ENCODE peak calls at places on chromosomes 6 and 20, in five cellular contexts. U is Peyer's patch; N is activated CD8-positive, alpha-beta memory T cell treated with anti-CD3 and anti-CD28 coated beads, Interleukin-2, amount 50 U/mL, for 4 hours; I is ovary; B is HEK293T. T is an unnamed sample.

GRCh38 chr20:21505810-21506530 is 7.9 kb downstream of the NKX2-2 start:
- DNase-seq in B (peak), I (no peak), N (peak), U (no peak), T (peak)

GRCh38 chr6:165624871-165625639 is 38.0 kb downstream of the PDE10A start:
- DNase-seq in U (no peak), B (no peak), I (no peak), N (no peak), T (no peak)

GRCh38 chr20:19056909-19057308 is 155.5 kb upstream of the SLC24A3 start:
- DNase-seq in B (no peak), U (no peak), I (no peak), N (no peak), T (no peak)

GRCh38 chr6:46505693-46506512 is 14.7 kb upstream of the RCAN2 start:
- DNase-seq in N (no peak), U (no peak), I (no peak), B (no peak), T (no peak)

GRCh38 chr6:91155129-91155528 is 568.3 kb upstream of the MAP3K7 start:
- DNase-seq in I (no peak), U (no peak), B (no peak), N (no peak), T (no peak)

GRCh38 chr20:23655551-23656211 is 17.9 kb upstream of the CST3 start:
- DNase-seq in I (no peak), U (no peak), N (no peak), B (no peak), T (peak)

GRCh38 chr6:122726649-122727048 is 52.9 kb upstream of the FABP7 start:
- DNase-seq in I (no peak), U (no peak), B (peak), N (no peak), T (no peak)

GRCh38 chr6:11130605-11131004 is 19.1 kb upstream of the ERVFRD-1 start:
- DNase-seq in B (no peak), I (no peak), U (no peak), N (no peak), T (no peak)

GRCh38 chr20:20407891-20408805 is 40.2 kb downstream of the INSM1 start:
- DNase-seq in N (no peak), B (peak), U (no peak), I (no peak), T (no peak)

GRCh38 chr6:165110871-165111270 is 198.5 kb downstream of the C6orf118 start:
- DNase-seq in B (no peak), U (no peak), I (no peak), N (no peak), T (no peak)

GRCh38 chr20:57594092-57594911 is 25.9 kb downstream of the ZBP1 start:
- DNase-seq in I (peak), N (peak), B (peak), U (peak), T (peak)

GRCh38 chr20:19114410-19114809 is 98.0 kb upstream of the SLC24A3 start:
- DNase-seq in I (no peak), B (no peak), U (no peak), N (no peak), T (no peak)

GRCh38 chr6:156798091-156798735 is 21.0 kb downstream of the ARID1B start:
- DNase-seq in B (no peak), I (no peak), U (no peak), N (no peak), T (no peak)

GRCh38 chr6:44593539-44593944 is 206.0 kb downstream of the CDC5L start:
- DNase-seq in I (no peak), U (peak), N (peak), B (peak), T (peak)

GRCh38 chr20:36084897-36085617 is 69.5 kb upstream of the EPB41L1 start:
- DNase-seq in U (no peak), B (no peak), N (no peak), I (no peak), T (no peak)

GRCh38 chr20:36150847-36151539 is 3.5 kb upstream of the EPB41L1 start:
- DNase-seq in I (no peak), U (no peak), N (no peak), B (no peak), T (no peak)

GRCh38 chr6:33392168-33392947 is 735 bp downstream of the KIFC1 start:
- DNase-seq in N (no peak), B (no peak), I (no peak), U (no peak), T (no peak)

GRCh38 chr20:34495307-34495706 is 20.9 kb upstream of the DYNLRB1 start:
- DNase-seq in I (no peak), U (no peak), N (no peak), B (no peak), T (no peak)

GRCh38 chr6:131400782-131401496 is 172.1 kb upstream of the ARG1 start:
- DNase-seq in N (no peak), I (no peak), B (no peak), U (no peak), T (no peak)

GRCh38 chr20:15643713-15644112 is 929.5 kb downstream of the KIF16B start:
- DNase-seq in B (peak), U (no peak), I (no peak), N (no peak), T (no peak)

GRCh38 chr6:40754481-40755045 is 167.4 kb upstream of the LRFN2 start:
- DNase-seq in U (no peak), N (no peak), B (no peak), I (no peak), T (no peak)

GRCh38 chr20:53757472-53757913 is 163.9 kb upstream of the ZNF217 start:
- DNase-seq in I (no peak), U (no peak), N (no peak), B (no peak), T (no peak)

GRCh38 chr6:52233975-52234823 is 10.1 kb downstream of the IL17F start:
- DNase-seq in U (no peak), I (no peak), B (peak), N (no peak), T (peak)

GRCh38 chr6:169949501-169950097 is 198.2 kb downstream of the ERMARD start:
- DNase-seq in U (peak), I (no peak), B (no peak), N (no peak), T (no peak)

GRCh38 chr20:49431345-49431744 is 51.1 kb downstream of the KCNB1 start:
- DNase-seq in N (no peak), I (no peak), U (no peak), B (no peak), T (no peak)

GRCh38 chr6:33604941-33605854 is 15.9 kb upstream of the ITPR3 start:
- DNase-seq in B (no peak), N (no peak), U (no peak), I (no peak), T (no peak)

GRCh38 chr20:49846206-49846807 is 33.7 kb downstream of the SLC9A8 start:
- DNase-seq in B (peak), U (peak), I (peak), N (peak), T (peak)

GRCh38 chr6:137734875-137735182 is 132.2 kb upstream of the TNFAIP3 start:
- DNase-seq in B (no peak), I (no peak), N (no peak), U (no peak), T (no peak)